ENCODE peak calls at places on chromosomes 2 and 18, in four cellular contexts. O is neural progenitor cell, K is endodermal cell, A is H1. Q is an unnamed sample. For H3K4me1, the result is how much of the 10 kb centered on the place peaks cover.

GRCh38 chr18:63409301-63409700 is 13.0 kb downstream of the VPS4B start:
- DNase-seq in O (no peak), K (no peak), A (no peak), Q (peak)

GRCh38 chr2:145685323-145686050 is 1165.6 kb upstream of the ZEB2 start:
- DNase-seq in O (no peak), K (no peak), A (no peak), Q (peak)

GRCh38 chr2:147026664-147027278 is 818.1 kb upstream of the ACVR2A start:
- DNase-seq in K (no peak), A (no peak), O (no peak), Q (peak)

GRCh38 chr2:30771200-30771599 is 36.0 kb downstream of the CAPN13 start:
- DNase-seq in O (no peak), A (peak), K (peak), Q (no peak)

GRCh38 chr2:54624611-54625071 is 98.8 kb upstream of the EML6 start:
- DNase-seq in A (no peak), K (no peak), O (no peak), Q (no peak)

GRCh38 chr2:233129351-233129978 is 69.3 kb downstream of the INPP5D start:
- DNase-seq in O (peak), K (peak), A (peak), Q (peak)

GRCh38 chr2:170229125-170229524 is 51.2 kb downstream of the MYO3B start:
- DNase-seq in K (no peak), O (no peak), A (no peak), Q (no peak)

GRCh38 chr18:31503011-31503410 is 5.0 kb downstream of the DSG2 start:
- DNase-seq in K (no peak), A (no peak), O (no peak), Q (no peak)

GRCh38 chr2:173802518-173802917 is 162.7 kb downstream of the SP3 start:
- DNase-seq in A (no peak), K (no peak), O (no peak), Q (no peak)

GRCh38 chr18:53319628-53320027 is 904.8 kb downstream of the MBD2 start:
- DNase-seq in A (no peak), O (no peak), K (no peak), Q (no peak)

DNA sequence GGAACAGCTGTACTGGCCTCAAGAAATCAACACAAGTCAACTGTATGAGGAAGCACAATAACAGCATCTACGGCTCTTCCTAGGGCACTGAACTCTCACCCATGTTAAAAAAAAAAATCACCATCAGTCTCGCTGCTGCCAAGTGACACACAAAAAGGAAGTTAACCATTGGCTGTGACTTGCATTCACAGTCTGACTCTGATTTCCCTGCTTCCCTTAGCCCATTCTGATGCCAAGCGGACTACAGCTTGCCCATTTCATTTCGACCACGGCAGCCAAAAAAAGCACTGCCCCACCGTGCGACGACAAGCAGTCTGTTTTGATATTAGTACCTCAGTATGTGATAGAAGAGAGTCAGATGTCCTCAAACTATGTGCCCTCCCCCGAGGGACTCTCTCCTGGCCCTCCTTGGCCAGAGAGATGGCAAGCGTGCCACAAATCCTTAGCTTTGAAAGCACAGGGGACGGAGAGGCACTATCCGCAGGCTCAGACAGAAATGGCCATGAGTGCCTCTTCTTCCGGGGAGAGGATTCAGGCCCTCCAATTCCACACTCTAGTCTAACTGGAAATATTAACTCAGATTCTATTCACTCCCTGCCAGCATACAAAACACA is 250.0 kb downstream of the TCF4 start:
- DNase-seq in O (no peak), A (no peak), K (no peak), Q (no peak)
- H3K4me3 ChIP-seq in O (no peak), A (no peak), K (no peak), Q (no peak)

GRCh38 chr2:190867832-190868231 is 12.8 kb upstream of the GLS start:
- DNase-seq in K (no peak), O (no peak), A (no peak), Q (no peak)
- H3K4me1 ChIP-seq in K (under half), O (under half), A (under half), Q (under half)

GRCh38 chr2:187569042-187569441 is 14.8 kb upstream of the TFPI start:
- DNase-seq in K (no peak), O (no peak), A (no peak), Q (no peak)

GRCh38 chr2:187569571-187569970 is 15.3 kb upstream of the TFPI start:
- DNase-seq in K (no peak), A (no peak), O (no peak), Q (no peak)

GRCh38 chr2:187566266-187566665 is 12.0 kb upstream of the TFPI start:
- DNase-seq in O (no peak), K (no peak), A (no peak), Q (no peak)

GRCh38 chr2:187567126-187567525 is 12.9 kb upstream of the TFPI start:
- DNase-seq in A (no peak), K (no peak), O (no peak), Q (no peak)

DNA sequence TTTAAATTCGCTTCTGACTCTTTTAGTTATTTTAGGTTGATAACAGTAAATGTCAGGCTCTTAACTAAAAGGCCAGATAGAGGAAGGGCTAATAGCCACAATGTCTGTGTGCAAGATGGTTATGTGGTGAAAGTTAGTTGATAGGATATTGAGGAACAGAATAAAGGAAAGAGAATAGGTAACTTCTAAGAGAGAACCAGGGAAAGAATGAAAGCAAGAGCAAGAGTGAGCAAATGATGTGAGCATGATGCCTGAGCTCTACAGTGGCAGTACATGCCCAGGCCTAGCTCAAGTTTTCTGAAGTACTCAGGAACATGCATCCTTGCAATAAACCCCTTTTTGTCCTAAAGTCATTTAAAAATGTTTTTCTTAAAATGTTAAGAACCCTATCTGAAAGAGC is 12.5 kb upstream of the TFPI start:
- DNase-seq in A (no peak), K (no peak), O (no peak), Q (no peak)
- H3K9ac ChIP-seq in A (no peak), K (no peak), O (no peak), Q (no peak)

GRCh38 chr18:48939368-48940097 is 11.2 kb downstream of the SMAD7 start:
- DNase-seq in O (peak), K (no peak), A (no peak), Q (no peak)
- H3K4me3 ChIP-seq in O (no peak), K (peak), A (peak), Q (no peak)

GRCh38 chr2:205703471-205703870 is 21.2 kb downstream of the NRP2 start:
- DNase-seq in A (no peak), O (no peak), K (no peak), Q (no peak)

GRCh38 chr2:205704101-205704741 is 21.9 kb downstream of the NRP2 start:
- DNase-seq in O (no peak), K (peak), A (no peak), Q (no peak)

GRCh38 chr2:205700331-205701132 is 18.2 kb downstream of the NRP2 start:
- DNase-seq in K (peak), O (peak), A (no peak), Q (peak)

GRCh38 chr2:205701509-205701908 is 19.2 kb downstream of the NRP2 start:
- DNase-seq in O (no peak), K (no peak), A (no peak), Q (peak)

GRCh38 chr2:205702576-205702975 is 20.3 kb downstream of the NRP2 start:
- DNase-seq in K (peak), A (no peak), O (no peak), Q (peak)
- H3K4me1 ChIP-seq in K (under half), A (under half), O (half or more), Q (under half)

Q was measured in PC-3.